ENCODE peak calls at places on chromosomes 13 and 19, in four cellular contexts. R, N, S and M are unnamed samples.

GRCh38 chr13:107906131-107906530 is 309.2 kb downstream of the LIG4 start:
- DNase-seq in R (no peak), N (no peak), S (no peak), M (no peak)

GRCh38 chr13:73210218-73210883 is 151.5 kb downstream of the KLF5 start:
- DNase-seq in N (no peak), R (no peak), S (no peak), M (no peak)

GRCh38 chr13:102721800-102722231 is 27.0 kb upstream of the METTL21C start:
- DNase-seq in S (no peak), R (no peak), N (no peak), M (no peak)

GRCh38 chr19:4503224-4504170 is 14.8 kb downstream of the PLIN4 start:
- DNase-seq in R (no peak), N (no peak), S (no peak), M (no peak)

GRCh38 chr13:103859952-103860351 is 793.7 kb upstream of the SLC10A2 start:
- DNase-seq in N (no peak), R (no peak), S (no peak), M (no peak)

GRCh38 chr19:29576761-29577661 is 29.1 kb upstream of the POP4 start:
- DNase-seq in N (no peak), S (no peak), R (no peak), M (no peak)

GRCh38 chr13:31168736-31169135 is 7.0 kb upstream of the HSPH1 start:
- DNase-seq in S (no peak), R (no peak), N (no peak), M (no peak)

GRCh38 chr13:111005808-111006494 is 91.1 kb upstream of the ANKRD10 start:
- DNase-seq in N (no peak), S (no peak), R (no peak), M (no peak)